ENCODE peak calls at places on chromosomes 3 and 15, in six cellular contexts. One of them, this sample, is unnamed.

GRCh38 chr3:161177996-161178395 is 43.1 kb upstream of the NMD3 start:
- DNase-seq in A549: no peak
- DNase-seq in transverse colon: no peak
- DNase-seq in ascending aorta: no peak
- DNase-seq in cardiac muscle cell: no peak
- DNase-seq in stomach: no peak
- DNase-seq in this sample: no peak

GRCh38 chr15:33654859-33655258 is 313.4 kb upstream of the CHRM5 start:
- DNase-seq in A549: no peak
- DNase-seq in transverse colon: no peak
- DNase-seq in ascending aorta: no peak
- DNase-seq in cardiac muscle cell: peak; percentile 11
- DNase-seq in stomach: no peak
- DNase-seq in this sample: no peak

GRCh38 chr3:76438971-76439370 is 600.9 kb upstream of the ROBO2 start:
- DNase-seq in A549: no peak
- DNase-seq in transverse colon: no peak
- DNase-seq in ascending aorta: no peak
- DNase-seq in cardiac muscle cell: no peak
- DNase-seq in stomach: no peak
- DNase-seq in this sample: no peak

GRCh38 chr3:52831500-52832301 is 1.2 kb upstream of the ITIH4 start:
- DNase-seq in A549: peak; percentile 49
- DNase-seq in transverse colon: peak; percentile 34
- DNase-seq in ascending aorta: peak; percentile 49
- DNase-seq in cardiac muscle cell: peak; percentile 74
- DNase-seq in stomach: peak; percentile 31
- DNase-seq in this sample: no peak

GRCh38 chr3:177960722-177961121 is 575.5 kb upstream of the KCNMB2 start:
- DNase-seq in A549: no peak
- DNase-seq in transverse colon: no peak
- DNase-seq in ascending aorta: no peak
- DNase-seq in cardiac muscle cell: no peak
- DNase-seq in stomach: no peak
- DNase-seq in this sample: no peak

GRCh38 chr3:131485116-131485515 is 17.7 kb downstream of the MRPL3 start:
- DNase-seq in A549: no peak
- DNase-seq in transverse colon: no peak
- DNase-seq in ascending aorta: no peak
- DNase-seq in cardiac muscle cell: no peak
- DNase-seq in stomach: no peak
- DNase-seq in this sample: no peak

GRCh38 chr15:72227720-72228119 is 3.3 kb downstream of the PKM start:
- DNase-seq in A549: no peak
- DNase-seq in transverse colon: no peak
- DNase-seq in ascending aorta: no peak
- DNase-seq in cardiac muscle cell: no peak
- DNase-seq in stomach: no peak
- DNase-seq in this sample: no peak

GRCh38 chr15:90870354-90871096 is 2.1 kb downstream of the FURIN start:
- DNase-seq in A549: no peak
- DNase-seq in transverse colon: no peak
- DNase-seq in ascending aorta: no peak
- DNase-seq in cardiac muscle cell: peak; percentile 31
- DNase-seq in stomach: no peak
- DNase-seq in this sample: no peak

GRCh38 chr3:198079771-198080520 is 119.9 kb downstream of the LMLN start:
- DNase-seq in A549: peak; percentile 18
- DNase-seq in transverse colon: peak; percentile 9
- DNase-seq in ascending aorta: no peak
- DNase-seq in cardiac muscle cell: peak; percentile 31
- DNase-seq in stomach: no peak
- DNase-seq in this sample: no peak

GRCh38 chr15:31262901-31263671 is 63.5 kb upstream of the KLF13 start:
- DNase-seq in A549: no peak
- DNase-seq in transverse colon: peak; percentile 57
- DNase-seq in ascending aorta: no peak
- DNase-seq in cardiac muscle cell: peak; percentile 50
- DNase-seq in stomach: peak; percentile 30
- DNase-seq in this sample: no peak

GRCh38 chr3:131394400-131394799 is 12.8 kb downstream of the NUDT16 start:
- DNase-seq in A549: no peak
- DNase-seq in transverse colon: no peak
- DNase-seq in ascending aorta: no peak
- DNase-seq in cardiac muscle cell: no peak
- DNase-seq in stomach: no peak
- DNase-seq in this sample: no peak

GRCh38 chr15:93372209-93372910 is 283.3 kb upstream of the RGMA start:
- DNase-seq in A549: no peak
- DNase-seq in transverse colon: no peak
- DNase-seq in ascending aorta: no peak
- DNase-seq in cardiac muscle cell: no peak
- DNase-seq in stomach: no peak
- DNase-seq in this sample: no peak

GRCh38 chr3:127371338-127371737 is 83.5 kb upstream of the PRR20G start:
- DNase-seq in A549: no peak
- DNase-seq in transverse colon: no peak
- DNase-seq in ascending aorta: no peak
- DNase-seq in cardiac muscle cell: no peak
- DNase-seq in stomach: no peak
- DNase-seq in this sample: no peak

GRCh38 chr3:58776231-58776630 is 109.7 kb upstream of the FAM3D start:
- DNase-seq in A549: peak; percentile 7
- DNase-seq in transverse colon: no peak
- DNase-seq in ascending aorta: no peak
- DNase-seq in cardiac muscle cell: no peak
- DNase-seq in stomach: no peak
- DNase-seq in this sample: no peak

GRCh38 chr3:182284793-182285192 is 508.5 kb upstream of the ATP11B start:
- DNase-seq in A549: no peak
- DNase-seq in transverse colon: no peak
- DNase-seq in ascending aorta: no peak
- DNase-seq in cardiac muscle cell: no peak
- DNase-seq in stomach: peak; percentile 26
- DNase-seq in this sample: peak; percentile 20

GRCh38 chr15:57542505-57542817 is 49.2 kb upstream of the MYZAP start:
- DNase-seq in A549: no peak
- DNase-seq in transverse colon: no peak
- DNase-seq in ascending aorta: no peak
- DNase-seq in cardiac muscle cell: no peak
- DNase-seq in stomach: no peak
- DNase-seq in this sample: no peak

GRCh38 chr3:66472313-66473134 is 28.3 kb downstream of the LRIG1 start:
- DNase-seq in A549: peak; percentile 31
- DNase-seq in transverse colon: peak; percentile 54
- DNase-seq in ascending aorta: no peak
- DNase-seq in cardiac muscle cell: peak; percentile 53
- DNase-seq in stomach: no peak
- DNase-seq in this sample: no peak

GRCh38 chr3:128932516-128933212 is 53.2 kb downstream of the ACAD9 start:
- DNase-seq in A549: no peak
- DNase-seq in transverse colon: no peak
- DNase-seq in ascending aorta: no peak
- DNase-seq in cardiac muscle cell: no peak
- DNase-seq in stomach: no peak
- DNase-seq in this sample: no peak

GRCh38 chr3:196406806-196407470 is 25.3 kb downstream of the UBXN7 start:
- DNase-seq in A549: peak; percentile 11
- DNase-seq in transverse colon: no peak
- DNase-seq in ascending aorta: no peak
- DNase-seq in cardiac muscle cell: peak; percentile 69
- DNase-seq in stomach: no peak
- DNase-seq in this sample: no peak

GRCh38 chr3:48077835-48078234 is 61.6 kb upstream of the MAP4 start:
- DNase-seq in A549: no peak
- DNase-seq in transverse colon: no peak
- DNase-seq in ascending aorta: no peak
- DNase-seq in cardiac muscle cell: peak; percentile 89
- DNase-seq in stomach: no peak
- DNase-seq in this sample: no peak

GRCh38 chr3:12325594-12326295 is 36.9 kb downstream of the PPARG start:
- DNase-seq in A549: no peak
- DNase-seq in transverse colon: no peak
- DNase-seq in ascending aorta: no peak
- DNase-seq in cardiac muscle cell: no peak
- DNase-seq in stomach: no peak
- DNase-seq in this sample: no peak

DNA sequence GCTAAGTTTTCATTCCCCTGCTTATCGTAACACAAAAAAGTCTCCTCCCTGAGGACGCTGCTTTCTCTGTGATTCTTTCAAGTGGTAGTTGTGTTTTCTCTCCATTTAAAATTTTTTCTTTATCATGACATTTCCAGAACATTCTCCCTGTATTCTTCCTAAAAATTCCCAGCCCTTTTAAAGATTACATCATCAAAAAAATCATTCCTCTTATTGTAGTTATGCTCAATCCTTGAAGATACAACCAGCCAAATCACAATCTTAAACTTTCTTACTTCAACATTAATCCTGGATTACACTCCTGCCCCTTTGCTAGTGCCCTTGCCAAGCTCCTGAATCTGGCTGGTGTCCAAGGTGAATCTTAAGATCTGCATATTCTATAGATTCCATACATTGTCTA is 163.7 kb upstream of the CBLB start:
- DNase-seq in A549: no peak
- DNase-seq in transverse colon: no peak
- DNase-seq in ascending aorta: no peak
- DNase-seq in cardiac muscle cell: no peak
- DNase-seq in stomach: no peak
- DNase-seq in this sample: no peak
- H3K4me1 ChIP-seq in A549: peaks cover 19% of the 10 kb centered on the region
- H3K4me1 ChIP-seq in transverse colon: no peaks in the 10 kb centered on the region
- H3K4me1 ChIP-seq in ascending aorta: no peaks in the 10 kb centered on the region
- H3K4me1 ChIP-seq in cardiac muscle cell: peaks cover 13% of the 10 kb centered on the region
- H3K4me1 ChIP-seq in stomach: no peaks in the 10 kb centered on the region
- H3K4me1 ChIP-seq in this sample: no peaks in the 10 kb centered on the region

GRCh38 chr3:187735383-187735782 is 9.9 kb downstream of the BCL6 start:
- DNase-seq in A549: no peak
- DNase-seq in transverse colon: no peak
- DNase-seq in ascending aorta: no peak
- DNase-seq in cardiac muscle cell: no peak
- DNase-seq in stomach: no peak
- DNase-seq in this sample: no peak

GRCh38 chr3:187736418-187736871 is 8.8 kb downstream of the BCL6 start:
- DNase-seq in A549: peak; percentile 62
- DNase-seq in transverse colon: no peak
- DNase-seq in ascending aorta: no peak
- DNase-seq in cardiac muscle cell: peak; percentile 75
- DNase-seq in stomach: no peak
- DNase-seq in this sample: no peak

GRCh38 chr3:187734841-187735240 is 10.4 kb downstream of the BCL6 start:
- DNase-seq in A549: no peak
- DNase-seq in transverse colon: no peak
- DNase-seq in ascending aorta: no peak
- DNase-seq in cardiac muscle cell: peak; percentile 24
- DNase-seq in stomach: no peak
- DNase-seq in this sample: no peak

GRCh38 chr3:187737401-187738088 is 7.7 kb downstream of the BCL6 start:
- DNase-seq in A549: peak; percentile 19
- DNase-seq in transverse colon: peak; percentile 77
- DNase-seq in ascending aorta: peak; percentile 28
- DNase-seq in cardiac muscle cell: peak; percentile 85
- DNase-seq in stomach: peak; percentile 80
- DNase-seq in this sample: no peak

GRCh38 chr3:187735837-187736236 is 9.4 kb downstream of the BCL6 start:
- DNase-seq in A549: no peak
- DNase-seq in transverse colon: no peak
- DNase-seq in ascending aorta: no peak
- DNase-seq in cardiac muscle cell: peak; percentile 10
- DNase-seq in stomach: no peak
- DNase-seq in this sample: no peak
- H3K4me3 ChIP-seq in A549: no peak overlapping the region
- H3K4me3 ChIP-seq in transverse colon: no peak overlapping the region
- H3K4me3 ChIP-seq in ascending aorta: no peak overlapping the region
- H3K4me3 ChIP-seq in cardiac muscle cell: no peak overlapping the region
- H3K4me3 ChIP-seq in stomach: no peak overlapping the region
- H3K4me3 ChIP-seq in this sample: no peak overlapping the region

DNA sequence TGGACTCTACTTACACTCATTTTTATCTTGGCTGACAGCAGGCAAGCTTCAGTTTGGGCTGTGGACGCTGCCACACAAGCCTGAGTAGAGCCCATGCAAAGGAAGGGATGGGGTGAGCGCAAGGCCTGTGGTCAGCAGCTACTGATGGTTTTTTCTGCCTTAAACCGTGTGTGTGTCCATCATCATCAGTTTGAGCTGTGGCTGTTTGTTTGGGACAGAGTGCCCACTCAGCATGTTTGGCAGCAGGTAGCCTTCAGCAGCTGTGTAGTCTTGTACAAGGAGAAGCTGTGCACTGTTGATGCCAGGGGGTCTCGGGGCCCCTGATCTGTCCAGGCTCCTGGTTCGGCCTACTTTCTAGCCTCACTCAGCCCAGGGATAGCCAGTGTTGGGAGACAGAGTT is 3.5 kb downstream of the RBM15B start:
- DNase-seq in A549: no peak
- DNase-seq in transverse colon: no peak
- DNase-seq in ascending aorta: no peak
- DNase-seq in cardiac muscle cell: no peak
- DNase-seq in stomach: no peak
- DNase-seq in this sample: no peak
- H3K4me1 ChIP-seq in A549: peaks cover 19% of the 10 kb centered on the region
- H3K4me1 ChIP-seq in transverse colon: peaks cover 43% of the 10 kb centered on the region
- H3K4me1 ChIP-seq in ascending aorta: peaks cover 39% of the 10 kb centered on the region
- H3K4me1 ChIP-seq in cardiac muscle cell: peaks cover 15% of the 10 kb centered on the region
- H3K4me1 ChIP-seq in stomach: peaks cover 75% of the 10 kb centered on the region
- H3K4me1 ChIP-seq in this sample: no peaks in the 10 kb centered on the region

GRCh38 chr3:153028336-153028735 is 133.7 kb upstream of the RAP2B start:
- DNase-seq in A549: no peak
- DNase-seq in transverse colon: no peak
- DNase-seq in ascending aorta: no peak
- DNase-seq in cardiac muscle cell: peak; percentile 72
- DNase-seq in stomach: no peak
- DNase-seq in this sample: no peak
- H3K4me3 ChIP-seq in A549: no peak overlapping the region
- H3K4me3 ChIP-seq in transverse colon: no peak overlapping the region
- H3K4me3 ChIP-seq in ascending aorta: no peak overlapping the region
- H3K4me3 ChIP-seq in cardiac muscle cell: no peak overlapping the region
- H3K4me3 ChIP-seq in stomach: no peak overlapping the region
- H3K4me3 ChIP-seq in this sample: no peak overlapping the region

GRCh38 chr15:67882487-67883227 is 42.8 kb upstream of the RNU6-1 start:
- DNase-seq in A549: peak; percentile 83
- DNase-seq in transverse colon: no peak
- DNase-seq in ascending aorta: no peak
- DNase-seq in cardiac muscle cell: peak; percentile 57
- DNase-seq in stomach: no peak
- DNase-seq in this sample: no peak
- H3K4me1 ChIP-seq in A549: peaks cover 57% of the 10 kb centered on the region
- H3K4me1 ChIP-seq in transverse colon: peaks cover 14% of the 10 kb centered on the region
- H3K4me1 ChIP-seq in ascending aorta: peaks cover 4% of the 10 kb centered on the region
- H3K4me1 ChIP-seq in cardiac muscle cell: peaks cover 4% of the 10 kb centered on the region
- H3K4me1 ChIP-seq in stomach: peaks cover 37% of the 10 kb centered on the region
- H3K4me1 ChIP-seq in this sample: no peaks in the 10 kb centered on the region

This sample was measured in iPS DF 6.9.